ENCODE peak calls at places on chromosome 21, in five cellular contexts. Q, V, F, H and I are unnamed samples.

GRCh38 chr21:35974801-35975200 is 85.5 kb downstream of the SETD4 start:
- DNase-seq in Q (no peak), V (no peak), F (no peak), H (no peak), I (no peak)

GRCh38 chr21:44801468-44802395 is at the start of gene UBE2G2:
- DNase-seq in Q (peak; percentile 88), V (peak; percentile 80), F (peak; percentile 86), H (peak; percentile 75), I (peak; percentile 81)

GRCh38 chr21:36461918-36462486 is 17.9 kb downstream of the CLDN14 start:
- DNase-seq in Q (no peak), V (no peak), F (no peak), H (no peak), I (no peak)

GRCh38 chr21:41428311-41428710 is 2.3 kb downstream of the MX1 start:
- DNase-seq in Q (no peak), V (no peak), F (no peak), H (no peak), I (no peak)

GRCh38 chr21:34881894-34882371 is 167.2 kb downstream of the RUNX1 start:
- DNase-seq in Q (no peak), V (no peak), F (no peak), H (no peak), I (no peak)

GRCh38 chr21:42556476-42556875 is 42.8 kb downstream of the SLC37A1 start:
- DNase-seq in Q (no peak), V (no peak), F (no peak), H (no peak), I (no peak)

GRCh38 chr21:25149022-25149421 is 458.3 kb downstream of the MRPL39 start:
- DNase-seq in Q (no peak), V (no peak), F (no peak), H (no peak), I (no peak)

GRCh38 chr21:16532841-16533240 is 803.1 kb downstream of the USP25 start:
- DNase-seq in Q (no peak), V (no peak), F (no peak), H (no peak), I (no peak)

GRCh38 chr21:38788275-38788911 is 17.3 kb upstream of the ETS2 start:
- DNase-seq in Q (no peak), V (no peak), F (no peak), H (no peak), I (no peak)

GRCh38 chr21:43304621-43305335 is 122.2 kb downstream of the SIK1 start:
- DNase-seq in Q (no peak), V (no peak), F (no peak), H (no peak), I (no peak)

GRCh38 chr21:28872218-28872617 is 120.5 kb downstream of the LTN1 start:
- DNase-seq in Q (no peak), V (no peak), F (no peak), H (no peak), I (no peak)

GRCh38 chr21:26965091-26965566 is 1.8 kb downstream of the ADAMTS5 start:
- DNase-seq in Q (no peak), V (no peak), F (no peak), H (no peak), I (no peak)

GRCh38 chr21:31526040-31526439 is 133.5 kb upstream of the SOD1 start:
- DNase-seq in Q (no peak), V (no peak), F (no peak), H (no peak), I (no peak)